ENCODE peak calls at places on chromosomes 2 and 18, in six cellular contexts. One of them, this sample, is unnamed.
A peak's percentile ranks its signal among the peaks of the same experiment; 100 is the strongest.

GRCh38 chr2:58708565-58708964 is 467.4 kb upstream of the FANCL start:
- DNase-seq in foreskin fibroblast: no peak
- DNase-seq in MCF 10A: no peak
- DNase-seq in CD4-positive, alpha-beta memory T cell: no peak
- DNase-seq in esophagus squamous epithelium: no peak
- DNase-seq in ELR: no peak
- DNase-seq in this sample: no peak

GRCh38 chr2:217735899-217736298 is 266.9 kb downstream of the TNS1 start:
- DNase-seq in foreskin fibroblast: no peak
- DNase-seq in MCF 10A: no peak
- DNase-seq in CD4-positive, alpha-beta memory T cell: no peak
- DNase-seq in esophagus squamous epithelium: no peak
- DNase-seq in ELR: no peak
- DNase-seq in this sample: no peak

GRCh38 chr2:239819974-239820555 is 205.1 kb downstream of the NDUFA10 start:
- DNase-seq in foreskin fibroblast: no peak
- DNase-seq in MCF 10A: no peak
- DNase-seq in CD4-positive, alpha-beta memory T cell: no peak
- DNase-seq in esophagus squamous epithelium: no peak
- DNase-seq in ELR: no peak
- DNase-seq in this sample: no peak

GRCh38 chr2:42342061-42342794 is 18.8 kb downstream of the COX7A2L start:
- DNase-seq in foreskin fibroblast: peak; percentile 92
- DNase-seq in MCF 10A: peak; percentile 39
- DNase-seq in CD4-positive, alpha-beta memory T cell: no peak
- DNase-seq in esophagus squamous epithelium: no peak
- DNase-seq in ELR: peak; percentile 96
- DNase-seq in this sample: peak; percentile 88

GRCh38 chr2:181546086-181546485 is 88.9 kb downstream of the ITGA4 start:
- DNase-seq in foreskin fibroblast: peak; percentile 72
- DNase-seq in MCF 10A: no peak
- DNase-seq in CD4-positive, alpha-beta memory T cell: no peak
- DNase-seq in esophagus squamous epithelium: no peak
- DNase-seq in ELR: peak; percentile 63
- DNase-seq in this sample: no peak

GRCh38 chr2:197309369-197310231 is 980 bp downstream of the ANKRD44 start:
- DNase-seq in foreskin fibroblast: no peak
- DNase-seq in MCF 10A: no peak
- DNase-seq in CD4-positive, alpha-beta memory T cell: peak; percentile 54
- DNase-seq in esophagus squamous epithelium: no peak
- DNase-seq in ELR: peak; percentile 29
- DNase-seq in this sample: peak; percentile 69

GRCh38 chr2:227377461-227378351 is 1.4 kb downstream of the TM4SF20 start:
- DNase-seq in foreskin fibroblast: no peak
- DNase-seq in MCF 10A: no peak
- DNase-seq in CD4-positive, alpha-beta memory T cell: no peak
- DNase-seq in esophagus squamous epithelium: no peak
- DNase-seq in ELR: peak; percentile 36
- DNase-seq in this sample: no peak

GRCh38 chr2:27907547-27907946 is 17.0 kb downstream of the BABAM2 start:
- DNase-seq in foreskin fibroblast: no peak
- DNase-seq in MCF 10A: no peak
- DNase-seq in CD4-positive, alpha-beta memory T cell: no peak
- DNase-seq in esophagus squamous epithelium: no peak
- DNase-seq in ELR: no peak
- DNase-seq in this sample: no peak

GRCh38 chr18:6139007-6139406 is 243.7 kb upstream of the TMEM200C start:
- DNase-seq in foreskin fibroblast: no peak
- DNase-seq in MCF 10A: no peak
- DNase-seq in CD4-positive, alpha-beta memory T cell: no peak
- DNase-seq in esophagus squamous epithelium: no peak
- DNase-seq in ELR: no peak
- DNase-seq in this sample: no peak

GRCh38 chr18:10296491-10296890 is 157.9 kb upstream of the APCDD1 start:
- DNase-seq in foreskin fibroblast: no peak
- DNase-seq in MCF 10A: peak; percentile 39
- DNase-seq in CD4-positive, alpha-beta memory T cell: no peak
- DNase-seq in esophagus squamous epithelium: no peak
- DNase-seq in ELR: no peak
- DNase-seq in this sample: no peak

GRCh38 chr18:50128506-50129271 is 66.3 kb downstream of the MYO5B start:
- DNase-seq in foreskin fibroblast: no peak
- DNase-seq in MCF 10A: no peak
- DNase-seq in CD4-positive, alpha-beta memory T cell: no peak
- DNase-seq in esophagus squamous epithelium: no peak
- DNase-seq in ELR: no peak
- DNase-seq in this sample: no peak

GRCh38 chr18:702957-703659 is 9.3 kb downstream of the ENOSF1 start:
- DNase-seq in foreskin fibroblast: peak; percentile 76
- DNase-seq in MCF 10A: peak; percentile 84
- DNase-seq in CD4-positive, alpha-beta memory T cell: no peak
- DNase-seq in esophagus squamous epithelium: no peak
- DNase-seq in ELR: peak; percentile 93
- DNase-seq in this sample: no peak

GRCh38 chr18:79617521-79618500 is 61.8 kb upstream of the CTDP1 start:
- DNase-seq in foreskin fibroblast: no peak
- DNase-seq in MCF 10A: no peak
- DNase-seq in CD4-positive, alpha-beta memory T cell: no peak
- DNase-seq in esophagus squamous epithelium: no peak
- DNase-seq in ELR: no peak
- DNase-seq in this sample: no peak

GRCh38 chr2:190379249-190379964 is 28.7 kb upstream of the MFSD6 start:
- DNase-seq in foreskin fibroblast: peak; percentile 24
- DNase-seq in MCF 10A: no peak
- DNase-seq in CD4-positive, alpha-beta memory T cell: no peak
- DNase-seq in esophagus squamous epithelium: no peak
- DNase-seq in ELR: no peak
- DNase-seq in this sample: no peak

GRCh38 chr2:14634885-14635871 is 2.7 kb downstream of the LRATD1 start:
- DNase-seq in foreskin fibroblast: peak; percentile 42
- DNase-seq in MCF 10A: peak; percentile 93
- DNase-seq in CD4-positive, alpha-beta memory T cell: no peak
- DNase-seq in esophagus squamous epithelium: no peak
- DNase-seq in ELR: peak; percentile 71
- DNase-seq in this sample: peak; percentile 76

GRCh38 chr2:5794012-5794411 is 101.8 kb downstream of the SOX11 start:
- DNase-seq in foreskin fibroblast: no peak
- DNase-seq in MCF 10A: no peak
- DNase-seq in CD4-positive, alpha-beta memory T cell: no peak
- DNase-seq in esophagus squamous epithelium: no peak
- DNase-seq in ELR: no peak
- DNase-seq in this sample: no peak

GRCh38 chr2:35503738-35504160 is 851.8 kb upstream of the CRIM1 start:
- DNase-seq in foreskin fibroblast: no peak
- DNase-seq in MCF 10A: no peak
- DNase-seq in CD4-positive, alpha-beta memory T cell: no peak
- DNase-seq in esophagus squamous epithelium: no peak
- DNase-seq in ELR: peak; percentile 49
- DNase-seq in this sample: no peak

GRCh38 chr2:157777425-157777824 is 98.7 kb downstream of the ACVR1 start:
- DNase-seq in foreskin fibroblast: peak; percentile 42
- DNase-seq in MCF 10A: peak; percentile 58
- DNase-seq in CD4-positive, alpha-beta memory T cell: peak; percentile 49
- DNase-seq in esophagus squamous epithelium: no peak
- DNase-seq in ELR: peak; percentile 68
- DNase-seq in this sample: no peak

GRCh38 chr2:84427235-84428138 is 31.6 kb downstream of the SUCLG1 start:
- DNase-seq in foreskin fibroblast: peak; percentile 15
- DNase-seq in MCF 10A: peak; percentile 40
- DNase-seq in CD4-positive, alpha-beta memory T cell: no peak
- DNase-seq in esophagus squamous epithelium: no peak
- DNase-seq in ELR: no peak
- DNase-seq in this sample: no peak

GRCh38 chr2:123073956-123074355 is 951.1 kb upstream of the CNTNAP5 start:
- DNase-seq in foreskin fibroblast: no peak
- DNase-seq in MCF 10A: no peak
- DNase-seq in CD4-positive, alpha-beta memory T cell: no peak
- DNase-seq in esophagus squamous epithelium: no peak
- DNase-seq in ELR: no peak
- DNase-seq in this sample: no peak

GRCh38 chr18:52395146-52395852 is 55.3 kb downstream of the DCC start:
- DNase-seq in foreskin fibroblast: no peak
- DNase-seq in MCF 10A: no peak
- DNase-seq in CD4-positive, alpha-beta memory T cell: no peak
- DNase-seq in esophagus squamous epithelium: no peak
- DNase-seq in ELR: no peak
- DNase-seq in this sample: no peak

GRCh38 chr2:165536861-165537499 is 67.5 kb downstream of the CSRNP3 start:
- DNase-seq in foreskin fibroblast: no peak
- DNase-seq in MCF 10A: no peak
- DNase-seq in CD4-positive, alpha-beta memory T cell: no peak
- DNase-seq in esophagus squamous epithelium: no peak
- DNase-seq in ELR: no peak
- DNase-seq in this sample: no peak

GRCh38 chr2:199581935-199582336 is 124.2 kb upstream of the SATB2 start:
- DNase-seq in foreskin fibroblast: no peak
- DNase-seq in MCF 10A: no peak
- DNase-seq in CD4-positive, alpha-beta memory T cell: no peak
- DNase-seq in esophagus squamous epithelium: no peak
- DNase-seq in ELR: peak; percentile 35
- DNase-seq in this sample: no peak

GRCh38 chr2:237435844-237436590 is 22.1 kb upstream of the COL6A3 start:
- DNase-seq in foreskin fibroblast: no peak
- DNase-seq in MCF 10A: no peak
- DNase-seq in CD4-positive, alpha-beta memory T cell: no peak
- DNase-seq in esophagus squamous epithelium: no peak
- DNase-seq in ELR: peak; percentile 76
- DNase-seq in this sample: peak; percentile 87

GRCh38 chr2:236604971-236605734 is 35.5 kb downstream of the ACKR3 start:
- DNase-seq in foreskin fibroblast: no peak
- DNase-seq in MCF 10A: no peak
- DNase-seq in CD4-positive, alpha-beta memory T cell: no peak
- DNase-seq in esophagus squamous epithelium: no peak
- DNase-seq in ELR: no peak
- DNase-seq in this sample: no peak